ENCODE peak calls at places on chromosomes 13 and 19, in five cellular contexts. One of them, this sample, is unnamed.
A peak's percentile ranks its signal among the peaks of the same experiment; 100 is the strongest.

GRCh38 chr13:94950303-94950702 is 238.0 kb upstream of the SOX21 start:
- DNase-seq in HTR-8/SVneo: no peak
- DNase-seq in posterior cingulate gyrus: no peak
- DNase-seq in IMR-90: no peak
- DNase-seq in SW 1271: no peak
- DNase-seq in this sample: peak; percentile 12

GRCh38 chr13:48299591-48299990 is 4.0 kb upstream of the RB1 start:
- DNase-seq in HTR-8/SVneo: no peak
- DNase-seq in posterior cingulate gyrus: no peak
- DNase-seq in IMR-90: no peak
- DNase-seq in SW 1271: no peak
- DNase-seq in this sample: no peak

GRCh38 chr13:98142427-98143156 is at the start of gene FARP1:
- DNase-seq in HTR-8/SVneo: peak; percentile 42
- DNase-seq in posterior cingulate gyrus: peak; percentile 94
- DNase-seq in IMR-90: peak; percentile 65
- DNase-seq in SW 1271: no peak
- DNase-seq in this sample: peak; percentile 91

GRCh38 chr19:2716722-2717637 is 4.2 kb downstream of the DIRAS1 start:
- DNase-seq in HTR-8/SVneo: no peak
- DNase-seq in posterior cingulate gyrus: peak; percentile 51
- DNase-seq in IMR-90: no peak
- DNase-seq in SW 1271: no peak
- DNase-seq in this sample: no peak

GRCh38 chr19:23521471-23521870 is 126.2 kb upstream of the ZNF91 start:
- DNase-seq in HTR-8/SVneo: no peak
- DNase-seq in posterior cingulate gyrus: no peak
- DNase-seq in IMR-90: no peak
- DNase-seq in SW 1271: no peak
- DNase-seq in this sample: no peak

GRCh38 chr19:39167461-39168257 is 29.1 kb upstream of the NCCRP1 start:
- DNase-seq in HTR-8/SVneo: no peak
- DNase-seq in posterior cingulate gyrus: peak; percentile 81
- DNase-seq in IMR-90: no peak
- DNase-seq in SW 1271: no peak
- DNase-seq in this sample: no peak

GRCh38 chr13:44149821-44150220 is 223.8 kb upstream of the SERP2 start:
- DNase-seq in HTR-8/SVneo: no peak
- DNase-seq in posterior cingulate gyrus: no peak
- DNase-seq in IMR-90: no peak
- DNase-seq in SW 1271: no peak
- DNase-seq in this sample: no peak

GRCh38 chr13:110485604-110486003 is 75.9 kb downstream of the RAB20 start:
- DNase-seq in HTR-8/SVneo: peak; percentile 67
- DNase-seq in posterior cingulate gyrus: peak; percentile 53
- DNase-seq in IMR-90: no peak
- DNase-seq in SW 1271: no peak
- DNase-seq in this sample: no peak

GRCh38 chr19:15722956-15723355 is 4.9 kb upstream of the OR10H2 start:
- DNase-seq in HTR-8/SVneo: no peak
- DNase-seq in posterior cingulate gyrus: no peak
- DNase-seq in IMR-90: no peak
- DNase-seq in SW 1271: no peak
- DNase-seq in this sample: no peak

GRCh38 chr13:109465151-109465550 is 321.2 kb downstream of the IRS2 start:
- DNase-seq in HTR-8/SVneo: no peak
- DNase-seq in posterior cingulate gyrus: no peak
- DNase-seq in IMR-90: peak; percentile 2
- DNase-seq in SW 1271: no peak
- DNase-seq in this sample: no peak

GRCh38 chr13:29227560-29227959 is 367.9 kb downstream of the SLC7A1 start:
- DNase-seq in HTR-8/SVneo: no peak
- DNase-seq in posterior cingulate gyrus: no peak
- DNase-seq in IMR-90: no peak
- DNase-seq in SW 1271: no peak
- DNase-seq in this sample: no peak

GRCh38 chr13:42946927-42947326 is 45.1 kb downstream of the EPSTI1 start:
- DNase-seq in HTR-8/SVneo: no peak
- DNase-seq in posterior cingulate gyrus: no peak
- DNase-seq in IMR-90: peak; percentile 25
- DNase-seq in SW 1271: no peak
- DNase-seq in this sample: no peak

GRCh38 chr19:33780251-33780650 is 16.4 kb upstream of the KCTD15 start:
- DNase-seq in HTR-8/SVneo: no peak
- DNase-seq in posterior cingulate gyrus: no peak
- DNase-seq in IMR-90: no peak
- DNase-seq in SW 1271: no peak
- DNase-seq in this sample: no peak

GRCh38 chr13:79482271-79482970 is 1.5 kb downstream of the NDFIP2 start:
- DNase-seq in HTR-8/SVneo: no peak
- DNase-seq in posterior cingulate gyrus: no peak
- DNase-seq in IMR-90: peak; percentile 35
- DNase-seq in SW 1271: no peak
- DNase-seq in this sample: no peak

GRCh38 chr13:41456768-41457588 is at the start of gene RGCC:
- DNase-seq in HTR-8/SVneo: peak; percentile 26
- DNase-seq in posterior cingulate gyrus: peak; percentile 97
- DNase-seq in IMR-90: peak; percentile 49
- DNase-seq in SW 1271: peak; percentile 7
- DNase-seq in this sample: peak; percentile 89

GRCh38 chr13:44868397-44868796 is 120.9 kb downstream of the NUFIP1 start:
- DNase-seq in HTR-8/SVneo: no peak
- DNase-seq in posterior cingulate gyrus: no peak
- DNase-seq in IMR-90: no peak
- DNase-seq in SW 1271: no peak
- DNase-seq in this sample: no peak

GRCh38 chr19:10766681-10767201 is 48.9 kb downstream of the DNM2 start:
- DNase-seq in HTR-8/SVneo: no peak
- DNase-seq in posterior cingulate gyrus: peak; percentile 90
- DNase-seq in IMR-90: peak; percentile 24
- DNase-seq in SW 1271: no peak
- DNase-seq in this sample: no peak

GRCh38 chr19:30269638-30270037 is 102.5 kb upstream of the ZNF536 start:
- DNase-seq in HTR-8/SVneo: no peak
- DNase-seq in posterior cingulate gyrus: no peak
- DNase-seq in IMR-90: no peak
- DNase-seq in SW 1271: no peak
- DNase-seq in this sample: no peak

GRCh38 chr19:6064016-6064702 is 46.1 kb downstream of the RFX2 start:
- DNase-seq in HTR-8/SVneo: no peak
- DNase-seq in posterior cingulate gyrus: peak; percentile 61
- DNase-seq in IMR-90: no peak
- DNase-seq in SW 1271: no peak
- DNase-seq in this sample: no peak

GRCh38 chr13:97189943-97190342 is 32.2 kb upstream of the MBNL2 start:
- DNase-seq in HTR-8/SVneo: no peak
- DNase-seq in posterior cingulate gyrus: no peak
- DNase-seq in IMR-90: no peak
- DNase-seq in SW 1271: no peak
- DNase-seq in this sample: no peak

GRCh38 chr13:105341758-105342157 is 1193.7 kb downstream of the EFNB2 start:
- DNase-seq in HTR-8/SVneo: no peak
- DNase-seq in posterior cingulate gyrus: no peak
- DNase-seq in IMR-90: no peak
- DNase-seq in SW 1271: no peak
- DNase-seq in this sample: no peak

This sample was measured in AG08396.